ENCODE peak calls at places on chromosomes 6 and 20, in six cellular contexts. N is lower lobe of right lung; Y is neural progenitor cell; H is uterus; C is CD4-positive, alpha-beta memory T cell; T is mammary epithelial cell. Z is an unnamed sample.
A peak's percentile ranks its signal among the peaks of the same experiment; 100 is the strongest.

GRCh38 chr6:6491761-6492160 is 96.8 kb upstream of the LY86 start:
- DNase-seq in N (no peak), H (no peak), T (no peak), Y (no peak), C (no peak), Z (no peak)

GRCh38 chr6:15715060-15715459 is 52.2 kb upstream of the DTNBP1 start:
- DNase-seq in N (no peak), Y (no peak), H (no peak), C (no peak), T (peak; percentile 89), Z (no peak)

GRCh38 chr6:49915035-49915434 is 48.7 kb upstream of the CRISP1 start:
- DNase-seq in T (no peak), Y (peak; percentile 33), C (no peak), H (no peak), N (no peak), Z (no peak)

GRCh38 chr6:45436544-45437440 is 59.1 kb upstream of the SUPT3H start:
- DNase-seq in N (no peak), C (no peak), H (no peak), T (peak; percentile 78), Y (no peak), Z (no peak)

GRCh38 chr6:157761331-157761921 is 61.6 kb upstream of the SNX9 start:
- DNase-seq in C (peak; percentile 64), T (peak; percentile 69), H (no peak), Y (no peak), N (no peak), Z (no peak)

GRCh38 chr6:105851181-105851580 is 235.0 kb upstream of the PRDM1 start:
- DNase-seq in T (no peak), H (peak; percentile 22), N (no peak), Y (peak; percentile 77), C (no peak), Z (no peak)

GRCh38 chr6:148987982-148988381 is 241.2 kb downstream of the UST start:
- DNase-seq in Y (no peak), H (no peak), C (no peak), N (no peak), T (no peak), Z (no peak)

GRCh38 chr6:108039681-108040080 is 34.9 kb downstream of the OSTM1 start:
- DNase-seq in H (no peak), N (no peak), Y (no peak), C (no peak), T (no peak), Z (no peak)

GRCh38 chr6:56370591-56371198 is 123.3 kb upstream of the COL21A1 start:
- DNase-seq in Y (no peak), T (peak; percentile 92), N (no peak), C (no peak), H (peak; percentile 60), Z (no peak)

GRCh38 chr6:7673063-7673536 is 52.8 kb upstream of the BMP6 start:
- DNase-seq in T (peak; percentile 81), C (no peak), Y (peak; percentile 81), N (peak; percentile 62), H (peak; percentile 30), Z (peak; percentile 88)

GRCh38 chr6:27547157-27548075 is 74.5 kb upstream of the ZNF184 start:
- DNase-seq in C (no peak), Y (peak; percentile 78), N (no peak), T (peak; percentile 71), H (no peak), Z (no peak)

GRCh38 chr20:46357030-46357514 is 48.8 kb upstream of the CDH22 start:
- DNase-seq in H (peak; percentile 36), C (no peak), T (no peak), Y (no peak), N (no peak), Z (no peak)

GRCh38 chr6:145689529-145689928 is 45.8 kb downstream of the EPM2A start:
- DNase-seq in T (no peak), N (no peak), Y (no peak), H (no peak), C (no peak), Z (no peak)
- H3K9me3 ChIP-seq in T (no peaks in the 10 kb centered on the region), N (peaks cover 7% of the 10 kb centered on the region), Y (no peaks in the 10 kb centered on the region), H (no peaks in the 10 kb centered on the region), C (no peaks in the 10 kb centered on the region), Z (no peaks in the 10 kb centered on the region)

GRCh38 chr20:32849577-32849976 is 9.1 kb upstream of the EFCAB8 start:
- DNase-seq in Y (no peak), T (no peak), H (no peak), N (no peak), C (no peak), Z (no peak)
- H3K36me3 ChIP-seq in Y (peaks cover 4% of the 10 kb centered on the region), T (peaks cover 14% of the 10 kb centered on the region), H (no peaks in the 10 kb centered on the region), N (peaks cover 96% of the 10 kb centered on the region), C (peaks cover 52% of the 10 kb centered on the region), Z (peaks cover 94% of the 10 kb centered on the region)

DNA sequence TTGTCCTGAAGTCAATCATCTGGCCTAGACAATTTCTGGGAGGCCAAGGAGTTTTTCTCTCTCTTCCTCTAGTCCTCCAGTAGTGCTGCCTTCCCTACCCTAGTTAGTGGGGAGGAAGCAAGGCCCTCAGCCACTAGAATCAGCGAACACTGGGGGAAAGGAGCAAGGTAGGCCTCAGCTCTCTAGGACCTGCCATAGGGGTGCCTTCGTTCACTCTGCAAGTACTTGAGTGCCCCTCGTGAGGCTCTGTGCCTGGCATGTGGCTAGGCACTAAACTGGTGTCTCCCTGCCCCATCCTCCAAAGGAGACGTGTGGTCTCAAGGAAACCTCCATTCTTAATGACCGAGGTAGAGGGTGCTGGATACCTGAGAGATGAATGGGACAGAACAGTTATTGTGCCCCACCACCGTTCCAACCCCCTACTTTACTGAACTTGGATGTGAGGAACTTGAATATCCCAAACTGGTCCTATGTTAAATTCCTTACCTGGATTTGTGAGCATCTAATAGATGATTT is 1.1 kb downstream of the DEF6 start:
- DNase-seq in Y (no peak), C (peak; percentile 9), H (no peak), T (no peak), N (no peak), Z (no peak)
- H3K27ac ChIP-seq in Y (no peak overlapping the region), C (peak overlapping the region; percentile 88), H (no peak overlapping the region), T (peak overlapping the region; percentile 80), N (peak overlapping the region; percentile 87), Z (peak overlapping the region; percentile 73)

DNA sequence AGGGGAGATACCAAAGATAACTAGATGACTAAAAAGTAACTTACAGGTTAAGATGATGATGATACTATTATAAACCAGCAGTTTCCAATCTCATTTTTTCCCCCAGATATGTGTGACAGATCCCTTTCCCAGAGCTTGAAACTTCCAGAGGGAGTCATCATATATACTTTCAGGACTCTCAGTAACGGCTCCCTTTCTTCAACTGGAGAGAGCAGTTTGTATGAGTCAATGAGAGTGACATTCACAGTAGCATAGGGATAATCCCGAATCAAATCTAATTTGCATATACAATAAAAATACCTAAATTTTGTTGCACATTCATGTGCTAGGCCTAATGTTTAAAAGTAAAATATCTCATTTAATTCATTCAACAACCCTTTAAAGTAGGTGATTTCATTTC is 29.7 kb downstream of the IGF2R start:
- DNase-seq in T (no peak), N (no peak), Y (no peak), C (no peak), H (no peak), Z (no peak)
- H3K9me3 ChIP-seq in T (no peaks in the 10 kb centered on the region), N (no peaks in the 10 kb centered on the region), Y (no peaks in the 10 kb centered on the region), C (no peaks in the 10 kb centered on the region), H (no peaks in the 10 kb centered on the region), Z (peaks cover 5% of the 10 kb centered on the region)

Z was measured in RWPE2.